ENCODE peak calls at places on chromosome 17, in seven cellular contexts. K is prostate gland, Z is left ventricle myocardium inferior, H is NB4, U is fibroblast of lung, G is IMR-90, I is nephron progenitor cell. O is an unnamed sample.

GRCh38 chr17:2950846-2951245 is 112.6 kb downstream of the OR1D5 start:
- DNase-seq in I (no peak), H (no peak), G (no peak), K (no peak), U (no peak), Z (no peak), O (no peak)

GRCh38 chr17:27602721-27603445 is 28.1 kb upstream of the LGALS9 start:
- DNase-seq in I (peak; percentile 89), U (peak; percentile 40), H (peak; percentile 82), K (peak; percentile 60), Z (peak; percentile 68), G (peak; percentile 62), O (peak; percentile 19)

GRCh38 chr17:67994827-67995567 is 1.3 kb downstream of the C17orf58 start:
- DNase-seq in H (peak; percentile 54), I (no peak), G (peak; percentile 83), U (peak; percentile 76), K (peak; percentile 33), Z (no peak), O (peak; percentile 81)

GRCh38 chr17:41406205-41406604 is 8.8 kb upstream of the KRT31 start:
- DNase-seq in Z (no peak), G (no peak), I (no peak), H (no peak), K (no peak), U (no peak), O (no peak)

GRCh38 chr17:58377005-58377660 is 25.1 kb upstream of the SUPT4H1 start:
- DNase-seq in K (peak; percentile 87), I (no peak), Z (no peak), G (no peak), H (no peak), U (no peak), O (no peak)

GRCh38 chr17:19672009-19672837 is 23.7 kb downstream of the ALDH3A2 start:
- DNase-seq in K (peak; percentile 50), I (no peak), G (peak; percentile 8), Z (peak; percentile 48), U (peak; percentile 8), H (no peak), O (no peak)

GRCh38 chr17:3879181-3879580 is 13.7 kb downstream of the CAMKK1 start:
- DNase-seq in U (peak; percentile 74), H (no peak), Z (peak; percentile 44), G (peak; percentile 73), I (peak; percentile 37), K (no peak), O (no peak)

GRCh38 chr17:4199818-4200402 is 56.9 kb downstream of the CYB5D2 start:
- DNase-seq in K (no peak), U (no peak), H (peak; percentile 48), I (peak; percentile 46), Z (no peak), G (peak; percentile 42), O (no peak)

GRCh38 chr17:21511368-21512195 is 135.4 kb downstream of the KCNJ12 start:
- DNase-seq in G (peak; percentile 75), H (peak; percentile 78), Z (peak; percentile 86), U (peak; percentile 77), K (peak; percentile 69), I (peak; percentile 87), O (peak; percentile 35)

GRCh38 chr17:63442549-63443035 is 3.5 kb downstream of the CYB561 start:
- DNase-seq in U (no peak), Z (no peak), I (peak; percentile 41), K (no peak), G (no peak), H (peak; percentile 52), O (no peak)

GRCh38 chr17:55444471-55445441 is 23.1 kb upstream of the MMD start:
- DNase-seq in I (no peak), Z (no peak), G (peak; percentile 53), U (peak; percentile 42), H (peak; percentile 39), K (no peak), O (no peak)

GRCh38 chr17:11948791-11949190 is 48.5 kb downstream of the ZNF18 start:
- DNase-seq in K (peak; percentile 18), Z (no peak), I (no peak), H (no peak), U (peak; percentile 89), G (peak; percentile 86), O (peak; percentile 10)

DNA sequence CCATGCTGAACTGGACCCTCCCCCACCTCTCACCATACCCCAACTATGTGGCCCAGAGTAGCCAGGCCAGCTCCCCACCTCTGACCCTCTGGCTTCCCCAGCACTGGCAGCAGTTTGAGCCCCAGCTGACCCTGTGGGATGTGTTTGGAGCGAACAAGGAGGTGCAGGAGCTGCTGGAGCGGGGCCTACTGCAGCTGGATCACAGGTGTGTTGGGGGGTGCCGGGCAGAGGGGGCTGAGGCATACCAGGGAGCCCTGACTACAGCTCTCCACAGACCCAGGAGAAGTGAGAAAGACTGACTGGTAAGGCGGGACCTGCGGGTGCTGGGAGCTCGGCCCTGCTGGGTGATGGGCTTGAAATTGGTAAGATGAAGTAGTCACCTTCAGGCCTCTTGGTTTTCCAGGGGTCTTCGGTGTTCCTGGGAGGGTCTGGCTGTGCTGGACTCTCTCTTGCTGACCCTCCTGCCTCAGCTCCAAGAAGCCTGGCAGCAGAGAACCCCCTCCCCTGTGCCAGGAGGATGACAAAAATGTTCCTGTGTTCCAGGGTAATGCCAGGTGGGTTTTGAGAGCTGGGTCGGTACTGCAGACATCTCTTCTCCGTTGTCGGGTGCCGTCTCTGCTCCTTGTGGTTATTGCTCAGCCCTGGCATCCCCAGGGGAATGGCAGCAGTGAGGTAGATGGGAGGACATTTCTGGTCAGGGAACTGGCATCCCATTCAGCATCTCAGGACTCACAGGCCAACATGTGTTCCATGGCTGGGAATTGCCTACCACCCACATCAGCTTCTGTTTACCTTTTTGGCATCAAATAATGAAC is 5.9 kb downstream of the RSAD1 start:
- DNase-seq in K (no peak), I (no peak), Z (no peak), U (no peak), H (no peak), G (no peak), O (no peak)
- TF ChIP-seq CTCF in K (no peak), I (no peak), Z (no peak), U (no peak), H (no peak), G (no peak), O (no peak)

GRCh38 chr17:48542114-48542955 is 2.6 kb downstream of the HOXB2 start:
- DNase-seq in H (no peak), Z (no peak), I (peak; percentile 41), K (no peak), U (no peak), G (peak; percentile 34), O (no peak)

GRCh38 chr17:48541574-48542113 is 3.3 kb downstream of the HOXB2 start:
- DNase-seq in Z (peak; percentile 71), G (peak; percentile 69), K (no peak), H (no peak), I (peak; percentile 65), U (no peak), O (no peak)

GRCh38 chr17:48544356-48545021 is 420 bp downstream of the HOXB2 start:
- DNase-seq in I (peak; percentile 80), K (peak; percentile 16), G (peak; percentile 93), U (peak; percentile 94), Z (peak; percentile 85), H (no peak), O (no peak)

GRCh38 chr17:48543854-48544355 is 1.0 kb downstream of the HOXB2 start:
- DNase-seq in H (no peak), G (no peak), K (no peak), Z (peak; percentile 44), U (no peak), I (no peak), O (no peak)

DNA sequence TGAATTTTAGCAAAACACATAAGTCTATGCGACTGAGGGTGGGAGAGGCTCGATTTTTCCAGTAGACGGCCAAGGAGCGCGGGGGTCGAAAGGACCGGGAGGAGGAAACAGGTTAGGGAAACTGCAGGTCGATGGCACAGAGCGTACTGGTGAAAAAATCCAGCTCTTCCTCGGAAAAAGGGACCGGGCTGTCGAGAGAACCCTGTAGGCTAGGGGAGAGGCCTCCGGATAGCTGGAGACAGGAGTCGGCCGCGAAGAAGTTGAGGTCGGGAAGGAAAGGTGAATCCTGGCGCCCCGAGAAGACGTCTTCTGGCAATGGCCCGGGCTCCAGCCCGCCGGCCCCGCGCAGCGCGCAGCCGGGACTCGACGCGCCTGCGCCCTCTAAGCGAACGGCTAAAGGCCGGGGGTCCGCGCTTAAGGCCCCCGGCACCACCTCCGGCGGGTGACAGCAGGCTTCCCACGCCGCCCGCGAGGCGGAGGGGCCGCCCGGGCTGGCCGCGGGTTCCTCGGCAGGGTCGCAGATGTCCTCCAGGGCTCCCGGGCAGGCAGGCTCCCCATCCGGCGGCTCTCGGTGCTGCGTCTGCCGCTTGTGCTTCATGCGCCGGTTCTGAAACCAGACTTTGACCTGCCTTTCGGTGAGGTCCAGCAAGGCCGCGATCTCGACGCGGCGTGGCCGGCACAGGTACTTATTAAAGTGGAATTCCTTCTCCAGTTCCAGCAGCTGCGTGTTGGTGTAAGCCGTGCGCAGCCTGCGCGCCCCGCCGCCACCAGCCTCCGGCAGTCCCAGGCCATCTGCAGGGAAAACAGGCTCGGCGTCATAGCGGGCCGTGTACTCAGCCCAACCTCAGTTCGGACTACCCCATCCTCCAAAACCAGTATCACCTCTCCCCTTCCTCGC is 1.7 kb downstream of the HOXB2 start:
- DNase-seq in I (no peak), Z (peak; percentile 47), U (no peak), K (no peak), G (peak; percentile 67), H (no peak), O (no peak)
- TF ChIP-seq CTCF in I (no peak), Z (peak; percentile 38), U (no peak), K (peak; percentile 22), G (no peak), H (no peak), O (no peak)

GRCh38 chr17:44005865-44006580 is 1.6 kb downstream of the NAGS start:
- DNase-seq in H (peak; percentile 36), U (no peak), K (no peak), G (no peak), Z (no peak), I (peak; percentile 46), O (no peak)
- TF ChIP-seq CTCF in H (no peak), U (no peak), K (no peak), G (no peak), Z (no peak), I (peak; percentile 12), O (peak; percentile 17)

GRCh38 chr17:43943769-43944418 is 1.6 kb upstream of the PPY start:
- DNase-seq in G (peak; percentile 68), H (peak; percentile 84), Z (peak; percentile 81), U (peak; percentile 56), I (peak; percentile 90), K (peak; percentile 80), O (peak; percentile 40)

GRCh38 chr17:43938838-43939182 is 3.5 kb downstream of the PPY start:
- DNase-seq in Z (no peak), H (no peak), U (no peak), I (no peak), G (no peak), K (no peak), O (no peak)

GRCh38 chr17:43942286-43942685 is at the start of gene PPY:
- DNase-seq in I (no peak), K (no peak), U (no peak), H (no peak), G (no peak), Z (no peak), O (no peak)

GRCh38 chr17:43939886-43940285 is 2.4 kb downstream of the PPY start:
- DNase-seq in K (no peak), I (no peak), Z (no peak), H (no peak), U (no peak), G (no peak), O (no peak)

DNA sequence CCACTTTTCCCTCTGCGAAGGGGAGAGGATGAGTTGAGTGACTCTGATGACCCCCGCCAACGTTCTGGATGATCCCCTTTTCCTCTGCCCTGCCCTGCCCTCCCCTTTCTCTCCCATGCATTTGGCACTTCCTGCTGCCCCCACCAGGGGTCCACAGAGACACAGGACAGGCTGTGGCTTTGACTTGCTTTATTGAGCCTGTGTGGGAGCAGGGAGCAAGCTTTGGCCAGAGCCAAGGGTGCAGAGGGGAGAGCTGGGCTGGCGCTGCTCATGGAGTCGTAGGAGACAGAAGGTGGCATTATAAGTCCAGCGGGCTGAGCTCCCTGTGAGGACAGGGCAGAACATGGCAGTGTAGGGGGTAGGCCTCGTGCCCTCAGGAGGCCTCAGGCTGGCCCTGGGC is 1.6 kb downstream of the PPY start:
- DNase-seq in Z (no peak), U (no peak), I (peak; percentile 80), G (peak; percentile 35), K (no peak), H (peak; percentile 59), O (no peak)
- TF ChIP-seq CTCF in Z (peak; percentile 52), U (peak; percentile 70), I (peak; percentile 79), G (peak; percentile 63), K (no peak), H (peak; percentile 66), O (peak; percentile 64)

O was measured in AG09319.